ENCODE peak calls at places on chromosomes 6 and 20, in four cellular contexts. Z is hepatocyte, H is MM.1S, Q is PC-3. N is an unnamed sample.
A peak's percentile ranks its signal among the peaks of the same experiment; 100 is the strongest.

GRCh38 chr20:22579711-22580697 is 4.4 kb downstream of the FOXA2 start:
- DNase-seq in Z (no peak), H (no peak), Q (no peak), N (no peak)

GRCh38 chr6:99187429-99187828 is 162.0 kb downstream of the FAXC start:
- DNase-seq in Z (no peak), H (no peak), Q (peak; percentile 6), N (no peak)

GRCh38 chr6:30325150-30325872 is 1.4 kb upstream of the TRIM39 start:
- DNase-seq in Z (peak; percentile 83), H (peak; percentile 57), Q (peak; percentile 61), N (no peak)

GRCh38 chr6:84554706-84555105 is 209.7 kb downstream of the TBX18 start:
- DNase-seq in Z (no peak), H (no peak), Q (no peak), N (no peak)

GRCh38 chr6:106547961-106548453 is 81.3 kb downstream of the RTN4IP1 start:
- DNase-seq in Z (peak; percentile 61), H (no peak), Q (peak; percentile 69), N (no peak)

GRCh38 chr6:151229401-151230276 is 10.1 kb upstream of the AKAP12 start:
- DNase-seq in Z (no peak), H (no peak), Q (no peak), N (no peak)

GRCh38 chr6:44216677-44217331 is at the start of gene MYMX:
- DNase-seq in Z (no peak), H (no peak), Q (no peak), N (no peak)

GRCh38 chr20:8209061-8209460 is 77.0 kb downstream of the PLCB1 start:
- DNase-seq in Z (no peak), H (peak; percentile 16), Q (no peak), N (no peak)

GRCh38 chr6:148624025-148624424 is 122.8 kb upstream of the UST start:
- DNase-seq in Z (no peak), H (no peak), Q (no peak), N (no peak)

GRCh38 chr6:18293192-18293904 is 29.0 kb upstream of the DEK start:
- DNase-seq in Z (peak; percentile 73), H (no peak), Q (peak; percentile 21), N (no peak)

GRCh38 chr20:46814366-46815232 is 80.0 kb upstream of the EYA2 start:
- DNase-seq in Z (peak; percentile 72), H (no peak), Q (peak; percentile 96), N (peak; percentile 62)

GRCh38 chr20:41086402-41087324 is 50.7 kb upstream of the PLCG1 start:
- DNase-seq in Z (peak; percentile 32), H (no peak), Q (peak; percentile 73), N (no peak)

GRCh38 chr6:24743944-24744335 is 25.0 kb upstream of the C6orf62 start:
- DNase-seq in Z (no peak), H (no peak), Q (no peak), N (no peak)

GRCh38 chr6:164563866-164564265 is 745.5 kb downstream of the C6orf118 start:
- DNase-seq in Z (no peak), H (no peak), Q (no peak), N (no peak)

GRCh38 chr6:26249959-26250805 is 114.8 kb upstream of the BTN3A2 start:
- DNase-seq in Z (peak; percentile 88), H (peak; percentile 91), Q (peak; percentile 79), N (no peak)

GRCh38 chr20:51500311-51500710 is 42.2 kb downstream of the NFATC2 start:
- DNase-seq in Z (no peak), H (no peak), Q (peak; percentile 44), N (no peak)

GRCh38 chr20:44129996-44130718 is 56.8 kb downstream of the JPH2 start:
- DNase-seq in Z (no peak), H (no peak), Q (peak; percentile 17), N (no peak)

GRCh38 chr6:163231356-163232014 is 183.0 kb upstream of the QKI start:
- DNase-seq in Z (no peak), H (peak; percentile 52), Q (no peak), N (no peak)

GRCh38 chr20:31943052-31943471 is 8.8 kb downstream of the PDRG1 start:
- DNase-seq in Z (no peak), H (no peak), Q (no peak), N (no peak)

GRCh38 chr6:11094411-11094851 is 797 bp downstream of the SMIM13 start:
- DNase-seq in Z (peak; percentile 64), H (peak; percentile 67), Q (peak; percentile 56), N (no peak)

GRCh38 chr20:36066777-36067176 is 87.8 kb upstream of the EPB41L1 start:
- DNase-seq in Z (no peak), H (no peak), Q (no peak), N (no peak)

GRCh38 chr6:146981981-146982380 is 222.2 kb upstream of the STXBP5 start:
- DNase-seq in Z (no peak), H (no peak), Q (no peak), N (no peak)

GRCh38 chr20:54131675-54132611 is 41.8 kb downstream of the CYP24A1 start:
- DNase-seq in Z (no peak), H (no peak), Q (no peak), N (no peak)

GRCh38 chr6:129671442-129672344 is 38.3 kb downstream of the ARHGAP18 start:
- DNase-seq in Z (no peak), H (no peak), Q (no peak), N (no peak)

GRCh38 chr6:11744753-11745152 is 33.9 kb downstream of the ADTRP start:
- DNase-seq in Z (peak; percentile 50), H (no peak), Q (no peak), N (no peak)

GRCh38 chr20:13613917-13614316 is 24.8 kb downstream of the TASP1 start:
- DNase-seq in Z (no peak), H (no peak), Q (no peak), N (no peak)

GRCh38 chr20:14672066-14672465 is 334.7 kb upstream of the FLRT3 start:
- DNase-seq in Z (no peak), H (no peak), Q (no peak), N (no peak)

GRCh38 chr20:50333856-50334255 is 143.2 kb downstream of the CEBPB start:
- DNase-seq in Z (no peak), H (no peak), Q (peak; percentile 73), N (no peak)

GRCh38 chr6:133978896-133979240 is 25.8 kb downstream of the TBPL1 start:
- DNase-seq in Z (no peak), H (no peak), Q (peak; percentile 34), N (no peak)

GRCh38 chr20:32510601-32511357 is 74.4 kb downstream of the NOL4L start:
- DNase-seq in Z (peak; percentile 71), H (no peak), Q (no peak), N (no peak)

GRCh38 chr6:156869986-156870398 is 92.8 kb downstream of the ARID1B start:
- DNase-seq in Z (no peak), H (no peak), Q (no peak), N (no peak)

GRCh38 chr6:31473780-31474725 is 23.9 kb upstream of the MICB start:
- DNase-seq in Z (no peak), H (peak; percentile 23), Q (peak; percentile 85), N (no peak)

GRCh38 chr20:49569403-49570115 is 1.6 kb upstream of the PTGIS start:
- DNase-seq in Z (no peak), H (no peak), Q (no peak), N (no peak)

GRCh38 chr6:38021029-38021428 is 201.5 kb downstream of the ZFAND3 start:
- DNase-seq in Z (no peak), H (no peak), Q (no peak), N (no peak)

GRCh38 chr6:45156075-45156474 is 172.1 kb upstream of the RUNX2 start:
- DNase-seq in Z (no peak), H (peak; percentile 90), Q (no peak), N (no peak)

GRCh38 chr6:113466526-113466925 is 390.6 kb upstream of the MARCKS start:
- DNase-seq in Z (no peak), H (no peak), Q (no peak), N (no peak)

GRCh38 chr6:102493485-102493884 is 1100.0 kb downstream of the GRIK2 start:
- DNase-seq in Z (no peak), H (no peak), Q (no peak), N (no peak)

GRCh38 chr6:98116513-98116912 is 717.9 kb upstream of the POU3F2 start:
- DNase-seq in Z (no peak), H (no peak), Q (no peak), N (no peak)

GRCh38 chr20:34717230-34718095 is 13.3 kb downstream of the TP53INP2 start:
- DNase-seq in Z (no peak), H (no peak), Q (no peak), N (no peak)

GRCh38 chr6:64250126-64250525 is 614.5 kb downstream of the PHF3 start:
- DNase-seq in Z (no peak), H (no peak), Q (peak; percentile 56), N (no peak)
- TF ChIP-seq EZH2phosphoT487 in Z (no peak), H (no peak), Q (no peak), N (no peak)

GRCh38 chr6:130677766-130678165 is 149.4 kb upstream of the SMLR1 start:
- DNase-seq in Z (no peak), H (no peak), Q (no peak), N (no peak)

GRCh38 chr6:130675072-130675471 is 152.1 kb upstream of the SMLR1 start:
- DNase-seq in Z (no peak), H (no peak), Q (peak; percentile 79), N (no peak)

GRCh38 chr6:130676773-130677144 is 150.4 kb upstream of the SMLR1 start:
- DNase-seq in Z (no peak), H (no peak), Q (no peak), N (no peak)

GRCh38 chr6:130677312-130677711 is 149.9 kb upstream of the SMLR1 start:
- DNase-seq in Z (no peak), H (no peak), Q (no peak), N (no peak)

GRCh38 chr6:130676077-130676772 is 151.0 kb upstream of the SMLR1 start:
- DNase-seq in Z (no peak), H (no peak), Q (no peak), N (no peak)
- TF ChIP-seq CTCF in Z (peak; percentile 19), H (no peak), Q (peak; percentile 34), N (peak; percentile 9)

DNA sequence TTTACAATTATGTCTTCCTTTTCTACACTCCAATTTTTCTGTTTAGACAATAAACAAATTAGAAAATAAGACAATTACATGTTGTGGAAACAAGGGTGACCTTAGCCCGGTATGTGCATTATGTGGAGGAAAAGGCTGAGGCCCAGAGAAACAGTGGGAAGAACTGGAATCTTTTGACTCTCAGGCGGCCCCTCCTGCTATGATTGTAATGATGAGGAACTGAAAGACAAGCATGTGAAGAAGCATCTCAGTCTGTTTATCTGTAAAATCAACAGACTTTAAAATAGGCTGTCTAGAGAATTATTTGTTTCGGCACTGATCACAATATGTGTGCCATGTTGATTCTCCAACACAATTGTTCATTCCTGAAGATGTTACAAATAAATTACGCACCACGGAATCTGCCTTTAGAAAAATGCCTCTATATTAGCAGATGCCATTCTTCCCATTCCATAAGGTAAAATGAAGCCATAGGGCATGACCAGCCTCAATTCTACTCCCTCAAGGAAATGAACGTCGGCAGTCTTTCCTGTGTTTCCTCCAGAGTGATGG is 1201.6 kb upstream of the CITED2 start:
- DNase-seq in Z (no peak), H (no peak), Q (no peak), N (no peak)
- TF ChIP-seq EZH2phosphoT487 in Z (no peak), H (no peak), Q (no peak), N (no peak)

DNA sequence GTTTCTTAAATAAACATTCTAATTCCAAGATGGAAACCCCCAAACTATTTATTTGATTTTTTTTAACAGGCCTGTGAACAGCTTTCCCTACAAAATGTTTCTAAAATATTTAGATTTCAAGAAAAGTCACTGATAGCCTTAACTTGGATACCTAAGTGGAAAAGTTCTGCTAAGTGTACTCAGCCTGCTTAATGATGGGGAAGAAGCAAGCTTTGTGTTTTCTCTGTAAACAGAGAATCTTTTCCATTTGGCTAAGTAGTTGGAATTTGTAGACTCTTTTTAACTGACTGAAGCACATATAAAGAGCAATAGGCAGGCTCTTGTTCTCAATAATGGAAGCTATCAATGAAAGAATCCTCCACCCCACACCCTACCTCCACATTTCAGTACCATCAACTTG is 108.2 kb downstream of the KIF6 start:
- DNase-seq in Z (no peak), H (no peak), Q (no peak), N (no peak)
- TF ChIP-seq CTCF in Z (no peak), H (no peak), Q (no peak), N (no peak)

N was measured in HCT116.